ENCODE peak calls at places on chromosomes 2 and 18, in seven cellular contexts. One of them, this sample, is unnamed.

GRCh38 chr2:3001595-3002184 is 375.9 kb downstream of the EIPR1 start:
- DNase-seq in endothelial cell: no peak
- DNase-seq in psoas muscle: no peak
- DNase-seq in cardiac fibroblast: peak; percentile 0
- DNase-seq in testis: peak; percentile 30
- DNase-seq in adrenal gland: peak; percentile 35
- DNase-seq in neural crest cell: no peak
- DNase-seq in this sample: no peak

GRCh38 chr18:13217971-13218375 is 587 bp upstream of the LDLRAD4 start:
- DNase-seq in psoas muscle: peak; percentile 77
- DNase-seq in cardiac fibroblast: peak; percentile 3
- DNase-seq in neural crest cell: peak; percentile 31
- DNase-seq in endothelial cell: peak; percentile 49
- DNase-seq in adrenal gland: no peak
- DNase-seq in testis: peak; percentile 27
- DNase-seq in this sample: peak; percentile 67

GRCh38 chr2:12819098-12819465 is 102.3 kb downstream of the TRIB2 start:
- DNase-seq in testis: peak; percentile 92
- DNase-seq in adrenal gland: peak; percentile 97
- DNase-seq in cardiac fibroblast: peak; percentile 100
- DNase-seq in neural crest cell: no peak
- DNase-seq in endothelial cell: no peak
- DNase-seq in psoas muscle: peak; percentile 67
- DNase-seq in this sample: no peak

GRCh38 chr2:3505771-3506170 is 13.6 kb downstream of the ADI1 start:
- DNase-seq in testis: peak; percentile 52
- DNase-seq in adrenal gland: peak; percentile 57
- DNase-seq in endothelial cell: no peak
- DNase-seq in psoas muscle: no peak
- DNase-seq in neural crest cell: no peak
- DNase-seq in cardiac fibroblast: no peak
- DNase-seq in this sample: no peak

GRCh38 chr18:23182606-23183005 is 47.3 kb downstream of the CABLES1 start:
- DNase-seq in testis: no peak
- DNase-seq in cardiac fibroblast: no peak
- DNase-seq in endothelial cell: no peak
- DNase-seq in neural crest cell: no peak
- DNase-seq in adrenal gland: no peak
- DNase-seq in psoas muscle: no peak
- DNase-seq in this sample: no peak

GRCh38 chr2:215828528-215829184 is 184.7 kb downstream of the MREG start:
- DNase-seq in adrenal gland: peak; percentile 70
- DNase-seq in cardiac fibroblast: peak; percentile 86
- DNase-seq in psoas muscle: peak; percentile 53
- DNase-seq in endothelial cell: peak; percentile 58
- DNase-seq in testis: peak; percentile 73
- DNase-seq in neural crest cell: peak; percentile 30
- DNase-seq in this sample: no peak

GRCh38 chr2:124081154-124081771 is 56.2 kb downstream of the CNTNAP5 start:
- DNase-seq in testis: no peak
- DNase-seq in neural crest cell: no peak
- DNase-seq in endothelial cell: no peak
- DNase-seq in psoas muscle: no peak
- DNase-seq in cardiac fibroblast: peak; percentile 9
- DNase-seq in adrenal gland: no peak
- DNase-seq in this sample: no peak

GRCh38 chr2:221606369-221606768 is 34.3 kb upstream of the EPHA4 start:
- DNase-seq in testis: no peak
- DNase-seq in endothelial cell: no peak
- DNase-seq in psoas muscle: no peak
- DNase-seq in adrenal gland: no peak
- DNase-seq in neural crest cell: peak; percentile 34
- DNase-seq in cardiac fibroblast: no peak
- DNase-seq in this sample: no peak

GRCh38 chr2:178523596-178524134 is 43.4 kb downstream of the PLEKHA3 start:
- DNase-seq in neural crest cell: no peak
- DNase-seq in cardiac fibroblast: peak; percentile 9
- DNase-seq in psoas muscle: no peak
- DNase-seq in endothelial cell: no peak
- DNase-seq in adrenal gland: no peak
- DNase-seq in testis: no peak
- DNase-seq in this sample: no peak

GRCh38 chr2:221716434-221717303 is 144.6 kb upstream of the EPHA4 start:
- DNase-seq in cardiac fibroblast: peak; percentile 55
- DNase-seq in testis: no peak
- DNase-seq in psoas muscle: no peak
- DNase-seq in neural crest cell: no peak
- DNase-seq in adrenal gland: no peak
- DNase-seq in endothelial cell: no peak
- DNase-seq in this sample: no peak

GRCh38 chr2:181790716-181791649 is 100.5 kb upstream of the ITPRID2 start:
- DNase-seq in neural crest cell: no peak
- DNase-seq in cardiac fibroblast: peak; percentile 99
- DNase-seq in endothelial cell: no peak
- DNase-seq in psoas muscle: no peak
- DNase-seq in adrenal gland: no peak
- DNase-seq in testis: no peak
- DNase-seq in this sample: no peak

GRCh38 chr2:176709541-176709951 is 440.3 kb downstream of the MTX2 start:
- DNase-seq in cardiac fibroblast: peak; percentile 5
- DNase-seq in psoas muscle: peak; percentile 55
- DNase-seq in adrenal gland: no peak
- DNase-seq in endothelial cell: no peak
- DNase-seq in neural crest cell: no peak
- DNase-seq in testis: no peak
- DNase-seq in this sample: no peak

GRCh38 chr2:23622466-23622865 is 237.5 kb downstream of the KLHL29 start:
- DNase-seq in psoas muscle: no peak
- DNase-seq in endothelial cell: no peak
- DNase-seq in neural crest cell: no peak
- DNase-seq in cardiac fibroblast: no peak
- DNase-seq in adrenal gland: no peak
- DNase-seq in testis: no peak
- DNase-seq in this sample: no peak

GRCh38 chr2:181368036-181368435 is 89.2 kb upstream of the ITGA4 start:
- DNase-seq in psoas muscle: no peak
- DNase-seq in cardiac fibroblast: peak; percentile 12
- DNase-seq in neural crest cell: no peak
- DNase-seq in adrenal gland: no peak
- DNase-seq in testis: no peak
- DNase-seq in endothelial cell: no peak
- DNase-seq in this sample: no peak

GRCh38 chr2:126385441-126385840 is 270.5 kb upstream of the GYPC start:
- DNase-seq in psoas muscle: no peak
- DNase-seq in endothelial cell: no peak
- DNase-seq in adrenal gland: no peak
- DNase-seq in cardiac fibroblast: no peak
- DNase-seq in neural crest cell: no peak
- DNase-seq in testis: no peak
- DNase-seq in this sample: no peak
- TF ChIP-seq CTCF in psoas muscle: no peak
- TF ChIP-seq CTCF in endothelial cell: no peak
- TF ChIP-seq CTCF in adrenal gland: no peak
- TF ChIP-seq CTCF in cardiac fibroblast: no peak
- TF ChIP-seq CTCF in neural crest cell: no peak
- TF ChIP-seq CTCF in testis: peak; percentile 41
- TF ChIP-seq CTCF in this sample: peak; percentile 35

DNA sequence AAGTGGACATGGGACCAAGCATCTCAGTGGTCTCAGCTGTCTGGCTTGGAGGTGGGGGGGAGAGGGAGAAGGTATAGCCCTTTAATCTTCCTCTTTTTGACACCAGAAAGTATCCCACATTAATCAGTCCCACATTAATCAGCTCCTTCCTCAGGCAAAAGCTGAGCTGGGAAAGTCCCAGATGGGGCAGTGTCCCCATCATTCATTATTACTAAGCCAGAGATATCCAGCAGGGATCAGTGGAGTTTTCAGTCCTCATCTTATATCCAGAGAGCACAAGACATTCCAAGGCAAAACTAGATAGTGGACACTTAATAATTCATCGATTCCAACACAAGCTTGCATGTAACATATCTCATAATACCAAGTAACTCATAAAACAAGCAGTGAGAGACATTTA is 53.2 kb downstream of the MCFD2 start:
- DNase-seq in adrenal gland: no peak
- DNase-seq in psoas muscle: no peak
- DNase-seq in endothelial cell: no peak
- DNase-seq in cardiac fibroblast: peak; percentile 24
- DNase-seq in testis: no peak
- DNase-seq in neural crest cell: no peak
- DNase-seq in this sample: no peak
- TF ChIP-seq CTCF in adrenal gland: no peak
- TF ChIP-seq CTCF in psoas muscle: no peak
- TF ChIP-seq CTCF in endothelial cell: no peak
- TF ChIP-seq CTCF in cardiac fibroblast: no peak
- TF ChIP-seq CTCF in testis: no peak
- TF ChIP-seq CTCF in neural crest cell: no peak
- TF ChIP-seq CTCF in this sample: no peak

GRCh38 chr18:6401687-6402086 is 13.0 kb downstream of the L3MBTL4 start:
- DNase-seq in endothelial cell: peak; percentile 58
- DNase-seq in neural crest cell: peak; percentile 18
- DNase-seq in testis: peak; percentile 53
- DNase-seq in psoas muscle: no peak
- DNase-seq in cardiac fibroblast: no peak
- DNase-seq in adrenal gland: no peak
- DNase-seq in this sample: no peak
- TF ChIP-seq CTCF in endothelial cell: no peak
- TF ChIP-seq CTCF in neural crest cell: peak; percentile 50
- TF ChIP-seq CTCF in testis: no peak
- TF ChIP-seq CTCF in psoas muscle: no peak
- TF ChIP-seq CTCF in cardiac fibroblast: no peak
- TF ChIP-seq CTCF in adrenal gland: no peak
- TF ChIP-seq CTCF in this sample: no peak

DNA sequence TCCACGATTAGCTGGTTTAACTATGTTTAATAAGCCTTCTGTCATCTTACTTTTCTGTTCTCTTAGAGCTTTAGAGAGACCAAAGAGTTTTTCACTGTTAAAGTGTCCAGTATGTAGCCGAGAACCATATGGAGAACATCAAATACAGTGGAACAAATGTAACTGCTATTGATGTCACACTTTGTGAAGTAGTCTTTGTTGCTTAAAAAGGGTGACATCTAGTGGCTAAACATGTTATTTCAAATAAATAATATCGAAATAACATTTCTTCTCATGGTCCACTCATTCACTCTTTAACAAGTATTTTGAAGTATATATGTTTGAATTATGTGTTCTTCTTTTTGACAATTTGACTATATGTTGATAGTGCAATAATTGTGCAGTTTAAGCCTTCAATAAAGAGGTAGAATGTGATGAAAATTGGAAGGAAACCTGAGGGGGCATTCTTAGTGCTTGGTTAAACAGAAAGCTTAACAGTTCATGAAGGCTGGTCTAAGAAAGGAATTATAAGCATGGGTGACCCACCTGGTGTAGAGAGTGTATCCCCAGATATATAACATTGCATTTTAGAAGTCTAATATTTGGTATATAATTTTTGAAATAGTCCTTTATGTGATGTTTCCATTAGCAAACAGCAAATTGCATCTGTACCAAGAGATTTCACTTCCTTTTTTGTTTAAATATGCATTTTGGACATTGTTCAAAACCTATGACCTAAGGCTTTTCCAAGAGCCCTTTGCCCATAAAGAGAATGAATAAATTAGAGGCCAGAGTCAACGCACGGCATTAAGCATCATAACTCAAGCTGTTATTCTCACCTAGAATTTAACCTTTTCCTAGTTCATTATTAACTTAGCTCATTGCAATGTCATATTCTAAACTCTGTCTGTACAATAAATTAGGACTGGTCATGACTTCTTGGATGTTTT is 112.1 kb downstream of the KYNU start:
- DNase-seq in testis: no peak
- DNase-seq in adrenal gland: no peak
- DNase-seq in neural crest cell: no peak
- DNase-seq in endothelial cell: no peak
- DNase-seq in psoas muscle: no peak
- DNase-seq in cardiac fibroblast: peak; percentile 70
- DNase-seq in this sample: no peak
- TF ChIP-seq CTCF in testis: peak; percentile 58
- TF ChIP-seq CTCF in adrenal gland: peak; percentile 49
- TF ChIP-seq CTCF in neural crest cell: peak; percentile 75
- TF ChIP-seq CTCF in endothelial cell: peak; percentile 75
- TF ChIP-seq CTCF in psoas muscle: peak; percentile 44
- TF ChIP-seq CTCF in cardiac fibroblast: peak; percentile 43
- TF ChIP-seq CTCF in this sample: peak; percentile 71

DNA sequence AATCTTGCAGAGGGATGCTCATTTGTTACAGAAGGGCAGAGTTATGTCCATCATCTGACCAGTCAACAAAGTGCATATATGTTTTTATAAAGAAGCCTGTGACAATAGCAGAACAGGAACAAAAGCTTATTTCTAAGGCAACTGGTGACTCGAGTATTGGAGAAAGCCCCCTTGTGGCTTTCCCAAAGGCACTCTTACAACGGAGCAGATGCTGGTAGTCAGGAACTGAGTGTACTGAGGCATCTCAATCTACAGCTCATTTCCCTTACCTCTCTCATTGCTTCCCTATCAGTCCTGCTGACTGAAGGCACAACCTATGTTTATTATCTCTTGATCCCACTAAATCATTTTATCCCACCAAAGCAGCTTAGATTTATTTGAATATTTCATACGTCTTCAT is 557.1 kb upstream of the CHAC2 start:
- DNase-seq in psoas muscle: no peak
- DNase-seq in neural crest cell: no peak
- DNase-seq in adrenal gland: no peak
- DNase-seq in testis: no peak
- DNase-seq in endothelial cell: no peak
- DNase-seq in cardiac fibroblast: peak; percentile 2
- DNase-seq in this sample: no peak
- TF ChIP-seq CTCF in psoas muscle: no peak
- TF ChIP-seq CTCF in neural crest cell: peak; percentile 27
- TF ChIP-seq CTCF in adrenal gland: no peak
- TF ChIP-seq CTCF in testis: no peak
- TF ChIP-seq CTCF in endothelial cell: no peak
- TF ChIP-seq CTCF in cardiac fibroblast: peak; percentile 9
- TF ChIP-seq CTCF in this sample: no peak

GRCh38 chr2:219022041-219022440 is 19.3 kb downstream of the CFAP65 start:
- DNase-seq in adrenal gland: no peak
- DNase-seq in testis: no peak
- DNase-seq in psoas muscle: peak; percentile 28
- DNase-seq in cardiac fibroblast: no peak
- DNase-seq in endothelial cell: no peak
- DNase-seq in neural crest cell: no peak
- DNase-seq in this sample: no peak

GRCh38 chr2:219022616-219023015 is 18.7 kb downstream of the CFAP65 start:
- DNase-seq in psoas muscle: peak; percentile 22
- DNase-seq in neural crest cell: no peak
- DNase-seq in adrenal gland: no peak
- DNase-seq in cardiac fibroblast: no peak
- DNase-seq in testis: no peak
- DNase-seq in endothelial cell: no peak
- DNase-seq in this sample: no peak

GRCh38 chr2:219023045-219023605 is 18.2 kb downstream of the CFAP65 start:
- DNase-seq in cardiac fibroblast: no peak
- DNase-seq in testis: no peak
- DNase-seq in neural crest cell: no peak
- DNase-seq in endothelial cell: no peak
- DNase-seq in adrenal gland: no peak
- DNase-seq in psoas muscle: peak; percentile 19
- DNase-seq in this sample: no peak

GRCh38 chr2:219025637-219026585 is 15.4 kb downstream of the CFAP65 start:
- DNase-seq in adrenal gland: no peak
- DNase-seq in cardiac fibroblast: no peak
- DNase-seq in endothelial cell: no peak
- DNase-seq in neural crest cell: peak; percentile 13
- DNase-seq in psoas muscle: peak; percentile 5
- DNase-seq in testis: no peak
- DNase-seq in this sample: no peak

GRCh38 chr2:219024059-219024458 is 17.3 kb downstream of the CFAP65 start:
- DNase-seq in endothelial cell: no peak
- DNase-seq in adrenal gland: no peak
- DNase-seq in cardiac fibroblast: no peak
- DNase-seq in psoas muscle: peak; percentile 18
- DNase-seq in testis: no peak
- DNase-seq in neural crest cell: no peak
- DNase-seq in this sample: no peak
- TF ChIP-seq CTCF in endothelial cell: no peak
- TF ChIP-seq CTCF in adrenal gland: no peak
- TF ChIP-seq CTCF in cardiac fibroblast: no peak
- TF ChIP-seq CTCF in psoas muscle: no peak
- TF ChIP-seq CTCF in testis: no peak
- TF ChIP-seq CTCF in neural crest cell: no peak
- TF ChIP-seq CTCF in this sample: no peak

This sample was measured in mesothelial cell of epicardium.